ENCODE peak calls at places on chromosomes 16 and 17, in six cellular contexts. Q is glutamatergic neuron, R is bronchial epithelial cell, J is fibroblast of pulmonary artery, W is epithelial cell of esophagus, Y is dorsolateral prefrontal cortex. G is an unnamed sample.

GRCh38 chr16:5928476-5929055 is 831.0 kb upstream of the EEF2KMT start:
- DNase-seq in Q (no peak), R (no peak), J (no peak), W (no peak), Y (no peak), G (no peak)

GRCh38 chr16:83943516-83944050 is 9.5 kb upstream of the OSGIN1 start:
- DNase-seq in Q (no peak), R (no peak), J (no peak), W (peak; percentile 42), Y (no peak), G (no peak)

GRCh38 chr16:57663436-57663835 is 4.7 kb upstream of the ADGRG3 start:
- DNase-seq in Q (no peak), R (no peak), J (no peak), W (no peak), Y (no peak), G (peak; percentile 73)

GRCh38 chr17:70355185-70355584 is 185.9 kb downstream of the KCNJ2 start:
- DNase-seq in Q (no peak), R (no peak), J (no peak), W (no peak), Y (no peak), G (no peak)

GRCh38 chr17:16349461-16349860 is 3.8 kb downstream of the CENPV start:
- DNase-seq in Q (no peak), R (no peak), J (no peak), W (no peak), Y (no peak), G (no peak)

GRCh38 chr17:67322039-67322787 is 44.2 kb downstream of the PSMD12 start:
- DNase-seq in Q (no peak), R (no peak), J (no peak), W (peak; percentile 29), Y (no peak), G (no peak)

GRCh38 chr17:17303010-17303846 is at the start of gene NT5M:
- DNase-seq in Q (peak; percentile 82), R (peak; percentile 35), J (peak; percentile 55), W (peak; percentile 79), Y (peak; percentile 83), G (peak; percentile 95)

GRCh38 chr16:65876624-65877023 is 489.9 kb upstream of the CDH5 start:
- DNase-seq in Q (no peak), R (no peak), J (no peak), W (no peak), Y (no peak), G (no peak)

GRCh38 chr17:63774141-63774981 is at the start of gene DDX42:
- DNase-seq in Q (peak; percentile 92), R (no peak), J (peak; percentile 62), W (peak; percentile 58), Y (peak; percentile 89), G (peak; percentile 96)

GRCh38 chr17:3020381-3020780 is 43.0 kb downstream of the OR1D5 start:
- DNase-seq in Q (no peak), R (no peak), J (no peak), W (no peak), Y (no peak), G (peak; percentile 33)

GRCh38 chr16:53944026-53944425 is 240.1 kb downstream of the FTO start:
- DNase-seq in Q (no peak), R (peak; percentile 91), J (no peak), W (peak; percentile 76), Y (no peak), G (no peak)

GRCh38 chr17:15502315-15503112 is 35.1 kb upstream of the CDRT4 start:
- DNase-seq in Q (peak; percentile 87), R (peak; percentile 17), J (peak; percentile 94), W (peak; percentile 64), Y (peak; percentile 89), G (peak; percentile 95)

GRCh38 chr17:68349157-68349556 is 57.9 kb downstream of the ARSG start:
- DNase-seq in Q (no peak), R (no peak), J (no peak), W (no peak), Y (no peak), G (no peak)

GRCh38 chr17:18987862-18988545 is 16.6 kb downstream of the FAM83G start:
- DNase-seq in Q (no peak), R (no peak), J (no peak), W (no peak), Y (no peak), G (no peak)

GRCh38 chr16:86509759-86510464 is 415 bp upstream of the FOXF1 start:
- DNase-seq in Q (peak; percentile 40), R (no peak), J (peak; percentile 66), W (no peak), Y (no peak), G (no peak)

GRCh38 chr17:8985054-8985701 is 19.7 kb upstream of the PIK3R5 start:
- DNase-seq in Q (no peak), R (no peak), J (no peak), W (no peak), Y (no peak), G (no peak)

GRCh38 chr16:84105948-84106740 is 10.6 kb downstream of the MBTPS1 start:
- DNase-seq in Q (no peak), R (no peak), J (no peak), W (no peak), Y (no peak), G (no peak)

GRCh38 chr17:51373489-51374194 is 113.3 kb downstream of the UTP18 start:
- DNase-seq in Q (no peak), R (no peak), J (no peak), W (no peak), Y (no peak), G (no peak)

GRCh38 chr17:51366866-51367265 is 106.5 kb downstream of the UTP18 start:
- DNase-seq in Q (no peak), R (no peak), J (no peak), W (no peak), Y (no peak), G (no peak)

GRCh38 chr17:51374220-51374619 is 113.9 kb downstream of the UTP18 start:
- DNase-seq in Q (no peak), R (no peak), J (no peak), W (no peak), Y (no peak), G (no peak)

GRCh38 chr17:51372345-51373004 is 112.1 kb downstream of the UTP18 start:
- DNase-seq in Q (no peak), R (peak; percentile 64), J (peak; percentile 55), W (peak; percentile 70), Y (peak; percentile 76), G (no peak)

GRCh38 chr17:51371732-51372151 is 111.4 kb downstream of the UTP18 start:
- DNase-seq in Q (peak; percentile 58), R (peak; percentile 57), J (peak; percentile 57), W (peak; percentile 57), Y (peak; percentile 80), G (no peak)
- TF ChIP-seq CTCF in Q (peak; percentile 35), R (peak; percentile 79), J (peak; percentile 52), W (peak; percentile 64), Y (peak; percentile 71), G (peak; percentile 16)

GRCh38 chr16:732936-733335 is 6.0 kb downstream of the HAGHL start:
- DNase-seq in Q (no peak), R (peak; percentile 50), J (no peak), W (no peak), Y (no peak), G (no peak)

GRCh38 chr16:734208-734980 is 6.4 kb downstream of the CIAO3 start:
- DNase-seq in Q (no peak), R (no peak), J (no peak), W (no peak), Y (no peak), G (no peak)

GRCh38 chr16:732332-732731 is 5.4 kb downstream of the HAGHL start:
- DNase-seq in Q (no peak), R (no peak), J (no peak), W (no peak), Y (no peak), G (no peak)

GRCh38 chr16:734981-735881 is 5.6 kb downstream of the CIAO3 start:
- DNase-seq in Q (no peak), R (no peak), J (no peak), W (no peak), Y (no peak), G (peak; percentile 73)

DNA sequence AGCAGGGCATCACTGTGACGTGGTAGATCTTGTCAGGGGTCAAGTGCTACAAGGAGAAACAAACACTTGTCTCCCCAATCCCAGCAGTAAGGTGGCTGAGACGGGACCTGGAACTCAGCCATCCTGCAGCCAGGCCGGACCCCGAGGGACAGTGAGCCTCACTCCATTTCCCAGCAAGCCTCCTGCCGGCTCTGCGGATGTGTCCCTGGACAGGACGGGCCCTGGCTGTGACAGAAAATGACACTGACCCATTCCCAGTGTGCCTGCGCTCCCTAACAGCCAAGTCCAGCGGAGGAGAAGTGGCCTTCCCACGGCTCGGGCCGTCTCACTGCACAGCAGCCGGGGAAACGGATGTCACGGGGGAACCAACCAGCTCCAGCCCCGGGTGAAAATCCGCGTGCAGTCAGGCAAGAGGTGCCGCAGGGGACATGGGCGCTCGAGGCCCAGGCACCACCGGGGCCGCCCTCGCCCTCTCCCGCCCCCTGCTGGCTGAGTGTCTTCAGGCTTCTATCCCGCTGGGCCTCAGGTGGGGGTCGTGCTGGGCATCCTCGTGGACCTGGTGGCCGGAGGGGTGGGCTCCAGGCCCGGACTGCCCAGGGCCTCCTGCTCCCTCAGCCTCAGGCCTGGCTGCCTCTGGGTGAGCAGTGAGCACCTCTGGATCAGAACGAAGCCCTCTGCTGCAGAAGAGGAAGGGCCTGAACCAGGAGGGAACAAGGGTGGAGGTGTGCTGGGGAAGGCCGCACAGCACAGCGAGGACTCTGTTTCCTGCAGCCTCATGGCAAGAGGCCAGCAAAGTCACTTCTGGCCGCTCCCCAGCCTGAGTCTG is 6.7 kb downstream of the HAGHL start:
- DNase-seq in Q (peak; percentile 80), R (no peak), J (no peak), W (no peak), Y (no peak), G (peak; percentile 75)
- TF ChIP-seq CTCF in Q (peak; percentile 72), R (peak; percentile 73), J (peak; percentile 12), W (peak; percentile 39), Y (peak; percentile 21), G (peak; percentile 26)

GRCh38 chr16:49441366-49441780 is 67.8 kb downstream of the C16orf78 start:
- DNase-seq in Q (peak; percentile 30), R (no peak), J (peak; percentile 3), W (no peak), Y (no peak), G (peak; percentile 89)

GRCh38 chr16:49442805-49443204 is 69.2 kb downstream of the C16orf78 start:
- DNase-seq in Q (no peak), R (no peak), J (no peak), W (no peak), Y (no peak), G (peak; percentile 57)

GRCh38 chr16:49452108-49452507 is 78.5 kb downstream of the C16orf78 start:
- DNase-seq in Q (no peak), R (no peak), J (no peak), W (no peak), Y (no peak), G (peak; percentile 38)

GRCh38 chr16:49443576-49443975 is 70.0 kb downstream of the C16orf78 start:
- DNase-seq in Q (peak; percentile 4), R (no peak), J (no peak), W (no peak), Y (no peak), G (peak; percentile 65)

DNA sequence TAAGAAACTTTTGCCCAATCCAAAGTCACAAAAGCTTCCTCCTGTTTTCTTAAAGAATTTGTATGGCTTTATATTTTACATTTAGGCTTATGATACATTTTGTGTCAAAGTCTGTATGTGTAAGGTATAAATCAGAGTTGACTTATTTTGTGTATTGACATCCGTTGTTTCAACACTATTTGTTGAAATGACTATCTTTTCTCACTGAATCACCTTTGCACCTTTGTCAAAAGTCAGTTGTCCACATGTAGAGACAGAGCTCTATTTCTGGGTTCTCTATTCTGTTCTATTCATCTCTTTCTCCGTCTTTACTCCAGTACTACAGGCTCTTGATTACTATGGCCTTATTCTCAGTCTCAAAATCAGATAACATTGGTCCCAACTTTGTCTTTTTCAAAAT is 73.2 kb downstream of the C16orf78 start:
- DNase-seq in Q (no peak), R (no peak), J (no peak), W (no peak), Y (no peak), G (no peak)
- TF ChIP-seq CTCF in Q (no peak), R (no peak), J (no peak), W (no peak), Y (no peak), G (no peak)

GRCh38 chr16:30934827-30935557 is 11.6 kb downstream of the FBXL19 start:
- DNase-seq in Q (peak; percentile 76), R (peak; percentile 52), J (peak; percentile 64), W (peak; percentile 73), Y (no peak), G (no peak)
- TF ChIP-seq CTCF in Q (peak; percentile 49), R (peak; percentile 79), J (peak; percentile 66), W (peak; percentile 74), Y (peak; percentile 51), G (peak; percentile 59)

G was measured in spleen.